ENCODE peak calls at places on chromosomes 6 and 20, in five cellular contexts. T is cardiac muscle cell; C is effector memory CD4-positive, alpha-beta T cell; O is Daoy; L is hypothalamus. G is an unnamed sample.

GRCh38 chr20:45405566-45406259 is 2.4 kb upstream of the DBNDD2 start:
- DNase-seq in T (no peak), C (no peak), L (no peak), O (no peak), G (peak)

GRCh38 chr6:24464253-24465038 is 24.9 kb downstream of the GPLD1 start:
- DNase-seq in C (no peak), O (no peak), T (no peak), L (no peak), G (no peak)

GRCh38 chr6:111922454-111923297 is 49.4 kb upstream of the FYN start:
- DNase-seq in C (no peak), L (no peak), O (peak), T (peak), G (peak)

GRCh38 chr20:39206899-39207564 is 244.9 kb downstream of the DHX35 start:
- DNase-seq in T (no peak), L (no peak), C (no peak), O (no peak), G (no peak)

GRCh38 chr6:170480045-170480714 is 72.9 kb downstream of the PSMB1 start:
- DNase-seq in C (no peak), T (peak), O (no peak), L (no peak), G (peak)

GRCh38 chr20:20743511-20744169 is 31.2 kb upstream of the RALGAPA2 start:
- DNase-seq in O (no peak), C (no peak), T (peak), L (peak), G (peak)

GRCh38 chr6:169167581-169168301 is 85.9 kb downstream of the THBS2 start:
- DNase-seq in T (peak), C (no peak), O (peak), L (no peak), G (no peak)

GRCh38 chr6:79302341-79302740 is 67.9 kb upstream of the HMGN3 start:
- DNase-seq in C (no peak), L (no peak), T (no peak), O (no peak), G (no peak)

GRCh38 chr6:131997450-131998153 is 46.4 kb upstream of the CCN2 start:
- DNase-seq in L (no peak), C (no peak), T (no peak), O (no peak), G (no peak)

GRCh38 chr6:155861821-155862220 is 406.2 kb upstream of the NOX3 start:
- DNase-seq in T (no peak), C (no peak), L (no peak), O (no peak), G (peak)

GRCh38 chr6:122165014-122165413 is 234.4 kb upstream of the HSF2 start:
- DNase-seq in C (no peak), L (no peak), O (no peak), T (no peak), G (no peak)

GRCh38 chr6:41088451-41088850 is 15.7 kb downstream of the NFYA start:
- DNase-seq in T (peak), L (no peak), O (no peak), C (no peak), G (no peak)

GRCh38 chr6:155224031-155224451 is 39.8 kb upstream of the CLDN20 start:
- DNase-seq in L (no peak), T (peak), O (peak), C (no peak), G (no peak)

GRCh38 chr6:27517928-27518787 is 45.3 kb upstream of the ZNF184 start:
- DNase-seq in O (peak), C (no peak), T (no peak), L (no peak), G (peak)

GRCh38 chr6:102327697-102328227 is 934.3 kb downstream of the GRIK2 start:
- DNase-seq in C (no peak), L (no peak), O (no peak), T (no peak), G (no peak)

GRCh38 chr6:149233056-149233715 is 84.3 kb upstream of the TAB2 start:
- DNase-seq in O (peak), C (peak), L (no peak), T (peak), G (peak)

GRCh38 chr20:56249244-56249955 is 868 bp downstream of the MC3R start:
- DNase-seq in T (peak), O (peak), C (no peak), L (no peak), G (peak)

G was measured in NCI-H69.